ENCODE peak calls at places on chromosomes 1 and 21, in six cellular contexts. E is cardiac muscle cell, R is RWPE1, H is endothelial cell, T is LoVo, P is AML-193. J is an unnamed sample.

GRCh38 chr1:119632103-119632490 is 16.0 kb downstream of the ZNF697 start:
- DNase-seq in E (no peak), R (no peak), H (no peak), T (no peak), P (no peak), J (no peak)

GRCh38 chr1:195591917-195592672 is 1016.1 kb downstream of the KCNT2 start:
- DNase-seq in E (no peak), R (peak; percentile 74), H (no peak), T (peak; percentile 45), P (no peak), J (no peak)

GRCh38 chr1:47776554-47777156 is 220.5 kb downstream of the TRABD2B start:
- DNase-seq in E (no peak), R (no peak), H (peak; percentile 17), T (no peak), P (no peak), J (no peak)

GRCh38 chr1:201570886-201571624 is 32.1 kb downstream of the NAV1 start:
- DNase-seq in E (no peak), R (no peak), H (no peak), T (no peak), P (no peak), J (no peak)

GRCh38 chr21:27132270-27132669 is 165.4 kb upstream of the ADAMTS5 start:
- DNase-seq in E (peak; percentile 53), R (no peak), H (no peak), T (no peak), P (no peak), J (no peak)

GRCh38 chr1:235601087-235601486 is 48.5 kb downstream of the GNG4 start:
- DNase-seq in E (peak; percentile 23), R (peak; percentile 10), H (peak; percentile 20), T (peak; percentile 2), P (peak; percentile 47), J (no peak)

GRCh38 chr1:220498188-220498587 is 29.7 kb upstream of the MARK1 start:
- DNase-seq in E (peak; percentile 1), R (peak; percentile 68), H (no peak), T (no peak), P (no peak), J (no peak)

GRCh38 chr1:158124999-158125398 is 55.7 kb upstream of the CD1D start:
- DNase-seq in E (peak; percentile 98), R (peak; percentile 87), H (peak; percentile 80), T (peak; percentile 85), P (peak; percentile 68), J (peak; percentile 90)

GRCh38 chr1:209800984-209801834 is 4.7 kb downstream of the IRF6 start:
- DNase-seq in E (no peak), R (no peak), H (no peak), T (no peak), P (no peak), J (no peak)

GRCh38 chr1:36411674-36412648 is 14.3 kb upstream of the LSM10 start:
- DNase-seq in E (peak; percentile 51), R (no peak), H (no peak), T (no peak), P (no peak), J (peak; percentile 78)

GRCh38 chr1:83802450-83803152 is 196.3 kb downstream of the TTLL7 start:
- DNase-seq in E (no peak), R (no peak), H (no peak), T (no peak), P (no peak), J (no peak)

GRCh38 chr1:24384251-24385090 is 29.1 kb downstream of the STPG1 start:
- DNase-seq in E (peak; percentile 37), R (peak; percentile 71), H (no peak), T (peak; percentile 63), P (no peak), J (no peak)

GRCh38 chr1:218585565-218586184 is 240.5 kb downstream of the TGFB2 start:
- DNase-seq in E (peak; percentile 67), R (peak; percentile 94), H (peak; percentile 20), T (peak; percentile 9), P (no peak), J (no peak)

GRCh38 chr1:50422946-50423669 is at the start of gene DMRTA2:
- DNase-seq in E (peak; percentile 45), R (no peak), H (peak; percentile 59), T (peak; percentile 48), P (no peak), J (no peak)

GRCh38 chr1:214666674-214667073 is 63.7 kb downstream of the CENPF start:
- DNase-seq in E (no peak), R (no peak), H (no peak), T (no peak), P (no peak), J (no peak)

GRCh38 chr1:21631944-21632887 is 36.9 kb downstream of the RAP1GAP start:
- DNase-seq in E (peak; percentile 27), R (peak; percentile 36), H (no peak), T (no peak), P (no peak), J (no peak)

GRCh38 chr1:164660415-164661174 is 101.6 kb downstream of the PBX1 start:
- DNase-seq in E (peak; percentile 58), R (no peak), H (no peak), T (peak; percentile 45), P (peak; percentile 1), J (peak; percentile 19)

J was measured in Kasumi-1.